ENCODE peak calls at places on chromosomes 1 and 21, in five cellular contexts. V is upper lobe of right lung, P is MM.1S, H is LHCN-M2, I is psoas muscle. Q is an unnamed sample.

GRCh38 chr1:156768610-156769295 is 1.4 kb downstream of the PRCC start:
- DNase-seq in I (no peak), H (no peak), V (no peak), P (no peak), Q (no peak)

GRCh38 chr1:97252076-97252475 is 530.5 kb downstream of the PTBP2 start:
- DNase-seq in V (no peak), I (peak), H (peak), P (no peak), Q (no peak)

GRCh38 chr1:218312509-218312908 is 27.4 kb downstream of the RRP15 start:
- DNase-seq in P (no peak), I (no peak), H (no peak), V (no peak), Q (no peak)

GRCh38 chr1:198261886-198262285 is 105.1 kb downstream of the NEK7 start:
- DNase-seq in P (no peak), V (no peak), H (no peak), I (no peak), Q (no peak)

GRCh38 chr1:8448906-8449661 is 131.2 kb downstream of the SLC45A1 start:
- DNase-seq in P (no peak), V (no peak), H (no peak), I (no peak), Q (no peak)

GRCh38 chr1:18239671-18240070 is 132.1 kb downstream of the IGSF21 start:
- DNase-seq in P (no peak), I (no peak), H (no peak), V (no peak), Q (no peak)

GRCh38 chr1:182059936-182060335 is 1.6 kb downstream of the ZNF648 start:
- DNase-seq in H (no peak), V (no peak), P (no peak), I (no peak), Q (no peak)

GRCh38 chr1:176752505-176752904 is 289.5 kb downstream of the PAPPA2 start:
- DNase-seq in I (no peak), H (no peak), V (no peak), P (no peak), Q (no peak)

GRCh38 chr1:3251099-3251809 is 182.3 kb downstream of the PRDM16 start:
- DNase-seq in H (no peak), P (no peak), I (no peak), V (no peak), Q (no peak)

GRCh38 chr21:45999581-46000181 is 18.1 kb downstream of the COL6A1 start:
- DNase-seq in V (no peak), P (no peak), H (no peak), I (no peak), Q (no peak)

GRCh38 chr1:204476563-204476962 is 18.0 kb downstream of the PIK3C2B start:
- DNase-seq in P (no peak), V (no peak), I (no peak), H (no peak), Q (no peak)

GRCh38 chr1:6090288-6090687 is 44.6 kb downstream of the KCNAB2 start:
- DNase-seq in P (no peak), H (no peak), I (no peak), V (no peak), Q (no peak)

GRCh38 chr1:221411283-221411682 is 330.6 kb downstream of the DUSP10 start:
- DNase-seq in H (no peak), I (no peak), P (no peak), V (no peak), Q (no peak)

GRCh38 chr1:84724128-84724860 is 34.0 kb upstream of the SSX2IP start:
- DNase-seq in I (no peak), V (no peak), H (no peak), P (no peak), Q (no peak)